ENCODE peak calls at places on chromosomes 5 and 9, in five cellular contexts. T, F, R, Z and N are unnamed samples.

GRCh38 chr9:106286249-106286648 is 576.7 kb upstream of the ZNF462 start:
- DNase-seq in T (peak; percentile 47), F (peak; percentile 35), Z (no peak), R (no peak), N (peak; percentile 21)

GRCh38 chr5:57842376-57843015 is 359.9 kb upstream of the ACTBL2 start:
- DNase-seq in Z (no peak), F (no peak), T (peak; percentile 41), R (no peak), N (no peak)

GRCh38 chr5:42057254-42057690 is 132.2 kb downstream of the FBXO4 start:
- DNase-seq in R (peak; percentile 47), F (peak; percentile 30), T (peak; percentile 68), Z (peak; percentile 52), N (peak; percentile 59)

GRCh38 chr9:121699271-121700164 is 48.1 kb downstream of the DAB2IP start:
- DNase-seq in Z (peak; percentile 77), F (peak; percentile 67), R (peak; percentile 59), T (peak; percentile 50), N (peak; percentile 75)

GRCh38 chr5:179504191-179504590 is 46.2 kb upstream of the RUFY1 start:
- DNase-seq in T (no peak), R (no peak), Z (no peak), F (no peak), N (no peak)

GRCh38 chr5:64201986-64202385 is 36.3 kb downstream of the RNF180 start:
- DNase-seq in Z (no peak), F (no peak), R (no peak), T (no peak), N (no peak)

GRCh38 chr9:18386091-18386490 is 87.9 kb upstream of the ADAMTSL1 start:
- DNase-seq in Z (no peak), T (no peak), R (no peak), F (no peak), N (no peak)

GRCh38 chr9:16598316-16598715 is 272.2 kb downstream of the BNC2 start:
- DNase-seq in Z (no peak), F (peak; percentile 56), R (no peak), T (peak; percentile 31), N (no peak)

GRCh38 chr5:72246954-72247442 is 73.0 kb downstream of the MRPS27 start:
- DNase-seq in R (no peak), Z (peak; percentile 43), T (peak; percentile 52), F (no peak), N (no peak)

GRCh38 chr5:111779260-111780254 is 22.6 kb upstream of the NREP start:
- DNase-seq in T (peak; percentile 48), R (no peak), Z (peak; percentile 28), F (peak; percentile 60), N (no peak)

GRCh38 chr5:148209151-148209550 is 6.3 kb downstream of the SPINK6 start:
- DNase-seq in R (no peak), T (no peak), Z (no peak), F (peak; percentile 8), N (no peak)

GRCh38 chr9:133130721-133131244 is 9.7 kb upstream of the RALGDS start:
- DNase-seq in T (no peak), F (no peak), Z (no peak), R (no peak), N (no peak)

GRCh38 chr5:141517321-141517720 is 28.4 kb downstream of the PCDHGC5 start:
- DNase-seq in Z (no peak), F (no peak), R (no peak), T (no peak), N (no peak)
- TF ChIP-seq CTCF in Z (no peak), F (no peak), R (no peak), T (no peak), N (no peak)

DNA sequence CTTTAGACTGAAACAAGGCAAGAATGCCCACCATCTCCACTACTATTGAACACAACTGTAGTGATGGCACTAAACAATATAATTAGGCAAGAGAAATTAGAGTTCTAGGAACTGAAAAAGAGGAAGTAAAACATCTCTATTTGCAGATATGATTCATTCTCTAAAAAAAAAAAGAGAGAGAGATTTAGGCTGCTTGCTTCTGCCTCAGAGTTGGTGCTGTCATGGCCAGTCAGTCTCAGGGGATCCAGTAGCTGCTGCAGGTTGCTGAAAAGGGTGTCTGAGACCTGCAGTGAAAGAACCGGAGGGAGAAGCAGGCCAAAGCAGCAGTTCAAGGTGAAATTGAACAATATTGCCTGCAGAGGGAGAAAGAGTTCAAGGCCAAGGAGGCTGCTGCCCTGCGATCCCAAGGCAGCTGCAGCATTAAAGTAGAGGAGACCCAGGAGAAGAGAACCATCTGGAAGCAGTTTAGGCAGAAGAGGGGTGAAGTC is 72.5 kb downstream of the AP3B1 start:
- DNase-seq in Z (peak; percentile 15), T (peak; percentile 13), F (peak; percentile 47), R (no peak), N (no peak)
- TF ChIP-seq CTCF in Z (peak; percentile 27), T (no peak), F (peak; percentile 29), R (no peak), N (no peak)

GRCh38 chr5:142652563-142652962 is 33.3 kb downstream of the FGF1 start:
- DNase-seq in F (no peak), T (no peak), Z (no peak), R (no peak), N (no peak)

GRCh38 chr5:142653321-142653720 is 32.6 kb downstream of the FGF1 start:
- DNase-seq in T (no peak), Z (no peak), F (no peak), R (no peak), N (no peak)

GRCh38 chr5:142657446-142657845 is 28.4 kb downstream of the FGF1 start:
- DNase-seq in R (no peak), T (no peak), Z (no peak), F (no peak), N (no peak)

GRCh38 chr5:142655339-142656267 is 30.3 kb downstream of the FGF1 start:
- DNase-seq in F (peak; percentile 92), T (peak; percentile 72), Z (peak; percentile 91), R (peak; percentile 79), N (peak; percentile 93)

DNA sequence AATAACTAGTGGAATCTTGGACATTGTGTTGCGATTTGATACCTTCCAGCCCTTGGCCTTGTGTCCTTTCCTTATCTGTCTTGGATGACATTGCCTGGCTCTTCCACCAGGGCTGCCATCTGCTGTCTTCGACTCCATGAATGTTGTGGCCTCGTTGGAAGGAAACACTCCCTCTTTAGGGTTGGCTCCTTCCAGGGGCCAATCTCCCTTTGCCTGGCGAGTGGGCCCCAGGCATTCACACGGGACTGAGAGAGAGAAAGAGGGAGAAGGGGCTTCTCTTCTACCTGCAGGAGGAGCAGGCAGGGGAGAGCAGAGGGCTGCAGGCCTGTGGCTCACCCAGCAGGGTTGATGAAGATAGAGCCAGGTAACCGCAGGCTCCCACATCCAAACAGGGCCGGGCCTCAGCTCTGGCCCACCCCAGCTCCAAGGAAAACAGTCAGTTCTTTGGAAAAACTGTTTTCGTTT is 31.3 kb downstream of the FGF1 start:
- DNase-seq in T (no peak), R (no peak), Z (peak; percentile 23), F (no peak), N (no peak)
- TF ChIP-seq CTCF in T (peak; percentile 33), R (no peak), Z (no peak), F (no peak), N (peak; percentile 29)

DNA sequence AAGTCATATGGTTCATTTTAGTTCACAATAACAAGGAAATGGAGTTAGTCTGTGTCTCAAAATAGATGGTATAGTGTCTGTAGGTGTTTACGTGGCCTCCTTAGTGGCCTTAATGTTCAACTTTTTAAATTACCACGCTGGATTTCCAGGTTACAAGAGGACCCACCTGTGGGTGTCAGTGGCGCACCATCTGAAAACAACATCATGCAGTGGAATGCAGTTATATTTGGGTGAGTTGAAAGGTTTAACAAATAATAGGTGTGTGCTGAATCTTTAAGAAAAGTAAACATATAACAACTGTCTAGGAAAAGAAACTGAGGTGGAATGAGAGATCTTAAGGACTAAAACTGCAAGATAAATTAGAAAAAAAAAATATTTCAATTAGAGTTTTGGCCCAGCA is 2.9 kb downstream of the UBE2B start:
- DNase-seq in F (no peak), Z (no peak), T (peak; percentile 14), R (no peak), N (no peak)
- TF ChIP-seq CTCF in F (no peak), Z (no peak), T (no peak), R (no peak), N (no peak)